ENCODE peak calls at places on chromosome 11, in six cellular contexts. O is nephron progenitor cell, L is activated B cell treated with CpG ODN at 0.5 μM for 24 hours, Y is fibroblast of mammary gland, B is AG10803, P is left ventricle myocardium inferior. Q is an unnamed sample.
A peak's percentile ranks its signal among the peaks of the same experiment; 100 is the strongest.

GRCh38 chr11:116990061-116990473 is 108.2 kb downstream of the SIK3 start:
- DNase-seq in O (no peak), L (no peak), Y (peak; percentile 88), B (peak; percentile 87), P (no peak), Q (no peak)

GRCh38 chr11:75652936-75653335 is 15.9 kb downstream of the MAP6 start:
- DNase-seq in O (no peak), L (no peak), Y (peak; percentile 44), B (peak; percentile 35), P (no peak), Q (no peak)

GRCh38 chr11:108002476-108002875 is 6.2 kb upstream of the CUL5 start:
- DNase-seq in O (no peak), L (no peak), Y (no peak), B (no peak), P (no peak), Q (no peak)

GRCh38 chr11:119368121-119369034 is 13.1 kb downstream of the USP2 start:
- DNase-seq in O (no peak), L (no peak), Y (peak; percentile 56), B (no peak), P (peak; percentile 81), Q (peak; percentile 88)

GRCh38 chr11:46367244-46367915 is 14.1 kb upstream of the MDK start:
- DNase-seq in O (peak; percentile 84), L (peak; percentile 62), Y (peak; percentile 68), B (peak; percentile 54), P (peak; percentile 75), Q (no peak)

GRCh38 chr11:134858783-134859480 is 446.9 kb upstream of the B3GAT1 start:
- DNase-seq in O (no peak), L (no peak), Y (no peak), B (no peak), P (no peak), Q (no peak)

GRCh38 chr11:31408205-31408604 is 38.5 kb downstream of the DNAJC24 start:
- DNase-seq in O (no peak), L (no peak), Y (no peak), B (no peak), P (no peak), Q (no peak)

GRCh38 chr11:71305041-71305440 is 52.7 kb upstream of the SHANK2 start:
- DNase-seq in O (no peak), L (no peak), Y (no peak), B (no peak), P (no peak), Q (no peak)

GRCh38 chr11:120928506-120929062 is 95.3 kb upstream of the TBCEL start:
- DNase-seq in O (no peak), L (no peak), Y (no peak), B (no peak), P (no peak), Q (no peak)

GRCh38 chr11:120929090-120929489 is 94.8 kb upstream of the TBCEL start:
- DNase-seq in O (no peak), L (no peak), Y (peak; percentile 38), B (peak; percentile 32), P (no peak), Q (no peak)

GRCh38 chr11:120929664-120930154 is 94.2 kb upstream of the TBCEL start:
- DNase-seq in O (peak; percentile 74), L (no peak), Y (peak; percentile 38), B (peak; percentile 28), P (peak; percentile 23), Q (peak; percentile 48)

GRCh38 chr11:120932305-120932905 is 91.5 kb upstream of the TBCEL start:
- DNase-seq in O (no peak), L (no peak), Y (no peak), B (no peak), P (no peak), Q (no peak)

GRCh38 chr11:120931057-120931779 is 92.7 kb upstream of the TBCEL start:
- DNase-seq in O (no peak), L (no peak), Y (no peak), B (no peak), P (no peak), Q (no peak)
- TF ChIP-seq CTCF in O (no peak), L (no peak), Y (peak; percentile 3), B (no peak), P (no peak), Q (no peak)

DNA sequence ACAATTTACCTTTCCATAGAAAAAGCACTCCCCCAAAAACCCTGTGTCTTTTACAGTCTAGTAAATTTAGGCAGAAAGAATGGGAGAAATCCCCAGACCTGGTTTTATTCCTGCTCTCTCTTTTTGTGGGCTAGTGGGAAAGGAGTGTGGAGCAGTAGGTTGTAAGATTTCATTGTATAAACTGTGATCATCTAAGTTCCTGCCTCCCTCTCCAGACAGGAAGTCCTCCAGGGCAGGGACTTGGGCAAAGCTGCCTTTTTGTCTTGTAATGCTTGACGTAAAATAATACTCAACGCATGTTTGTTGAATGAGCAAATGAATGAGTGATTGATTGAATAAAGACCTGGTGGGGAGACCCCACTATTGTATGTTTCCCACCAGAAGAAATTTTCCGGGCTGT is 36.4 kb downstream of the CSNK2A3 start:
- DNase-seq in O (no peak), L (no peak), Y (no peak), B (no peak), P (no peak), Q (no peak)
- TF ChIP-seq CTCF in O (no peak), L (no peak), Y (no peak), B (no peak), P (no peak), Q (no peak)

GRCh38 chr11:104905271-104905670 is 7.0 kb upstream of the CASP12 start:
- DNase-seq in O (no peak), L (no peak), Y (no peak), B (no peak), P (no peak), Q (no peak)
- TF ChIP-seq CTCF in O (peak; percentile 15), L (no peak), Y (peak; percentile 11), B (peak; percentile 4), P (no peak), Q (no peak)

GRCh38 chr11:123741159-123741951 is at the start of gene ZNF202:
- DNase-seq in O (peak; percentile 93), L (peak; percentile 91), Y (peak; percentile 87), B (peak; percentile 87), P (peak; percentile 93), Q (peak; percentile 41)
- TF ChIP-seq CTCF in O (peak; percentile 11), L (no peak), Y (no peak), B (peak; percentile 19), P (peak; percentile 37), Q (no peak)

Q was measured in D721Med.